ENCODE peak calls at places on chromosome 6, in five cellular contexts. One of them, this sample, is unnamed.

GRCh38 chr6:144809120-144809519 is 524.0 kb downstream of the UTRN start:
- DNase-seq in stimulated activated CD4-positive, alpha-beta T cell treated with anti-CD3 and anti-CD28 coated beads, Interleukin-4, amount 100 ng/mL, for 4 hours: no peak
- DNase-seq in fibroblast of the aortic adventitia: no peak
- DNase-seq in suprapubic skin: no peak
- DNase-seq in effector CD4-positive, alpha-beta T cell: no peak
- DNase-seq in this sample: no peak

GRCh38 chr6:89035252-89036106 is 45.1 kb upstream of the PNRC1 start:
- DNase-seq in stimulated activated CD4-positive, alpha-beta T cell treated with anti-CD3 and anti-CD28 coated beads, Interleukin-4, amount 100 ng/mL, for 4 hours: no peak
- DNase-seq in suprapubic skin: peak; percentile 89
- DNase-seq in fibroblast of the aortic adventitia: peak; percentile 100
- DNase-seq in effector CD4-positive, alpha-beta T cell: no peak
- DNase-seq in this sample: peak; percentile 93

GRCh38 chr6:111683126-111683525 is 77.4 kb upstream of the TRAF3IP2 start:
- DNase-seq in suprapubic skin: no peak
- DNase-seq in effector CD4-positive, alpha-beta T cell: no peak
- DNase-seq in stimulated activated CD4-positive, alpha-beta T cell treated with anti-CD3 and anti-CD28 coated beads, Interleukin-4, amount 100 ng/mL, for 4 hours: no peak
- DNase-seq in fibroblast of the aortic adventitia: peak; percentile 59
- DNase-seq in this sample: no peak

GRCh38 chr6:26322645-26323482 is 42.1 kb upstream of the BTN3A2 start:
- DNase-seq in effector CD4-positive, alpha-beta T cell: peak; percentile 46
- DNase-seq in stimulated activated CD4-positive, alpha-beta T cell treated with anti-CD3 and anti-CD28 coated beads, Interleukin-4, amount 100 ng/mL, for 4 hours: peak; percentile 62
- DNase-seq in suprapubic skin: no peak
- DNase-seq in fibroblast of the aortic adventitia: peak; percentile 97
- DNase-seq in this sample: no peak

GRCh38 chr6:166928644-166929515 is 27.5 kb downstream of the RNASET2 start:
- DNase-seq in stimulated activated CD4-positive, alpha-beta T cell treated with anti-CD3 and anti-CD28 coated beads, Interleukin-4, amount 100 ng/mL, for 4 hours: no peak
- DNase-seq in suprapubic skin: no peak
- DNase-seq in effector CD4-positive, alpha-beta T cell: no peak
- DNase-seq in fibroblast of the aortic adventitia: no peak
- DNase-seq in this sample: no peak

GRCh38 chr6:134029495-134030455 is 22.6 kb downstream of the SLC2A12 start:
- DNase-seq in fibroblast of the aortic adventitia: peak; percentile 36
- DNase-seq in effector CD4-positive, alpha-beta T cell: no peak
- DNase-seq in suprapubic skin: no peak
- DNase-seq in stimulated activated CD4-positive, alpha-beta T cell treated with anti-CD3 and anti-CD28 coated beads, Interleukin-4, amount 100 ng/mL, for 4 hours: no peak
- DNase-seq in this sample: no peak

GRCh38 chr6:116446399-116446798 is 14.8 kb upstream of the CALHM6 start:
- DNase-seq in stimulated activated CD4-positive, alpha-beta T cell treated with anti-CD3 and anti-CD28 coated beads, Interleukin-4, amount 100 ng/mL, for 4 hours: no peak
- DNase-seq in effector CD4-positive, alpha-beta T cell: no peak
- DNase-seq in suprapubic skin: no peak
- DNase-seq in fibroblast of the aortic adventitia: no peak
- DNase-seq in this sample: no peak

GRCh38 chr6:151044465-151045441 is 179.3 kb downstream of the MTHFD1L start:
- DNase-seq in suprapubic skin: no peak
- DNase-seq in stimulated activated CD4-positive, alpha-beta T cell treated with anti-CD3 and anti-CD28 coated beads, Interleukin-4, amount 100 ng/mL, for 4 hours: no peak
- DNase-seq in fibroblast of the aortic adventitia: peak; percentile 90
- DNase-seq in effector CD4-positive, alpha-beta T cell: no peak
- DNase-seq in this sample: peak; percentile 85

GRCh38 chr6:157724960-157725741 is 97.9 kb upstream of the SNX9 start:
- DNase-seq in fibroblast of the aortic adventitia: peak; percentile 49
- DNase-seq in suprapubic skin: no peak
- DNase-seq in effector CD4-positive, alpha-beta T cell: no peak
- DNase-seq in stimulated activated CD4-positive, alpha-beta T cell treated with anti-CD3 and anti-CD28 coated beads, Interleukin-4, amount 100 ng/mL, for 4 hours: no peak
- DNase-seq in this sample: no peak

GRCh38 chr6:31197559-31198305 is 27.2 kb upstream of the POU5F1 start:
- DNase-seq in stimulated activated CD4-positive, alpha-beta T cell treated with anti-CD3 and anti-CD28 coated beads, Interleukin-4, amount 100 ng/mL, for 4 hours: peak; percentile 94
- DNase-seq in suprapubic skin: peak; percentile 97
- DNase-seq in effector CD4-positive, alpha-beta T cell: peak; percentile 93
- DNase-seq in fibroblast of the aortic adventitia: peak; percentile 72
- DNase-seq in this sample: peak; percentile 93

GRCh38 chr6:56040271-56040670 is 164.9 kb upstream of the BMP5 start:
- DNase-seq in fibroblast of the aortic adventitia: peak; percentile 82
- DNase-seq in suprapubic skin: no peak
- DNase-seq in stimulated activated CD4-positive, alpha-beta T cell treated with anti-CD3 and anti-CD28 coated beads, Interleukin-4, amount 100 ng/mL, for 4 hours: no peak
- DNase-seq in effector CD4-positive, alpha-beta T cell: no peak
- DNase-seq in this sample: no peak

GRCh38 chr6:121436966-121437756 is 1.7 kb downstream of the GJA1 start:
- DNase-seq in stimulated activated CD4-positive, alpha-beta T cell treated with anti-CD3 and anti-CD28 coated beads, Interleukin-4, amount 100 ng/mL, for 4 hours: peak; percentile 4
- DNase-seq in suprapubic skin: no peak
- DNase-seq in effector CD4-positive, alpha-beta T cell: no peak
- DNase-seq in fibroblast of the aortic adventitia: peak; percentile 72
- DNase-seq in this sample: no peak

GRCh38 chr6:20839624-20840023 is 305.4 kb downstream of the CDKAL1 start:
- DNase-seq in fibroblast of the aortic adventitia: no peak
- DNase-seq in effector CD4-positive, alpha-beta T cell: no peak
- DNase-seq in suprapubic skin: no peak
- DNase-seq in stimulated activated CD4-positive, alpha-beta T cell treated with anti-CD3 and anti-CD28 coated beads, Interleukin-4, amount 100 ng/mL, for 4 hours: no peak
- DNase-seq in this sample: no peak

GRCh38 chr6:139568956-139569538 is 194.6 kb upstream of the CITED2 start:
- DNase-seq in stimulated activated CD4-positive, alpha-beta T cell treated with anti-CD3 and anti-CD28 coated beads, Interleukin-4, amount 100 ng/mL, for 4 hours: no peak
- DNase-seq in suprapubic skin: no peak
- DNase-seq in effector CD4-positive, alpha-beta T cell: no peak
- DNase-seq in fibroblast of the aortic adventitia: peak; percentile 85
- DNase-seq in this sample: no peak

GRCh38 chr6:101018157-101018556 is 137.0 kb upstream of the ASCC3 start:
- DNase-seq in fibroblast of the aortic adventitia: no peak
- DNase-seq in stimulated activated CD4-positive, alpha-beta T cell treated with anti-CD3 and anti-CD28 coated beads, Interleukin-4, amount 100 ng/mL, for 4 hours: no peak
- DNase-seq in effector CD4-positive, alpha-beta T cell: no peak
- DNase-seq in suprapubic skin: no peak
- DNase-seq in this sample: no peak

GRCh38 chr6:155327326-155328073 is 13.2 kb upstream of the TFB1M start:
- DNase-seq in fibroblast of the aortic adventitia: peak; percentile 88
- DNase-seq in effector CD4-positive, alpha-beta T cell: peak; percentile 61
- DNase-seq in stimulated activated CD4-positive, alpha-beta T cell treated with anti-CD3 and anti-CD28 coated beads, Interleukin-4, amount 100 ng/mL, for 4 hours: peak; percentile 41
- DNase-seq in suprapubic skin: no peak
- DNase-seq in this sample: no peak

GRCh38 chr6:122839477-122839876 is 50.4 kb downstream of the SMPDL3A start:
- DNase-seq in effector CD4-positive, alpha-beta T cell: peak; percentile 20
- DNase-seq in stimulated activated CD4-positive, alpha-beta T cell treated with anti-CD3 and anti-CD28 coated beads, Interleukin-4, amount 100 ng/mL, for 4 hours: peak; percentile 20
- DNase-seq in suprapubic skin: no peak
- DNase-seq in fibroblast of the aortic adventitia: peak; percentile 75
- DNase-seq in this sample: no peak

GRCh38 chr6:85063611-85064010 is 299.2 kb upstream of the TBX18 start:
- DNase-seq in fibroblast of the aortic adventitia: no peak
- DNase-seq in stimulated activated CD4-positive, alpha-beta T cell treated with anti-CD3 and anti-CD28 coated beads, Interleukin-4, amount 100 ng/mL, for 4 hours: no peak
- DNase-seq in suprapubic skin: no peak
- DNase-seq in effector CD4-positive, alpha-beta T cell: no peak
- DNase-seq in this sample: no peak

GRCh38 chr6:51913265-51913664 is 174.1 kb downstream of the PKHD1 start:
- DNase-seq in fibroblast of the aortic adventitia: no peak
- DNase-seq in effector CD4-positive, alpha-beta T cell: no peak
- DNase-seq in suprapubic skin: no peak
- DNase-seq in stimulated activated CD4-positive, alpha-beta T cell treated with anti-CD3 and anti-CD28 coated beads, Interleukin-4, amount 100 ng/mL, for 4 hours: no peak
- DNase-seq in this sample: no peak

GRCh38 chr6:164105705-164106104 is 691.2 kb downstream of the QKI start:
- DNase-seq in fibroblast of the aortic adventitia: no peak
- DNase-seq in effector CD4-positive, alpha-beta T cell: no peak
- DNase-seq in stimulated activated CD4-positive, alpha-beta T cell treated with anti-CD3 and anti-CD28 coated beads, Interleukin-4, amount 100 ng/mL, for 4 hours: no peak
- DNase-seq in suprapubic skin: no peak
- DNase-seq in this sample: no peak

GRCh38 chr6:83868639-83869038 is 9.2 kb downstream of the CYB5R4 start:
- DNase-seq in stimulated activated CD4-positive, alpha-beta T cell treated with anti-CD3 and anti-CD28 coated beads, Interleukin-4, amount 100 ng/mL, for 4 hours: no peak
- DNase-seq in fibroblast of the aortic adventitia: peak; percentile 69
- DNase-seq in suprapubic skin: no peak
- DNase-seq in effector CD4-positive, alpha-beta T cell: no peak
- DNase-seq in this sample: no peak

GRCh38 chr6:134303903-134304302 is 14.0 kb downstream of the SGK1 start:
- DNase-seq in stimulated activated CD4-positive, alpha-beta T cell treated with anti-CD3 and anti-CD28 coated beads, Interleukin-4, amount 100 ng/mL, for 4 hours: no peak
- DNase-seq in effector CD4-positive, alpha-beta T cell: no peak
- DNase-seq in fibroblast of the aortic adventitia: peak; percentile 52
- DNase-seq in suprapubic skin: no peak
- DNase-seq in this sample: no peak

GRCh38 chr6:68443704-68444103 is 191.4 kb upstream of the ADGRB3 start:
- DNase-seq in stimulated activated CD4-positive, alpha-beta T cell treated with anti-CD3 and anti-CD28 coated beads, Interleukin-4, amount 100 ng/mL, for 4 hours: no peak
- DNase-seq in fibroblast of the aortic adventitia: no peak
- DNase-seq in effector CD4-positive, alpha-beta T cell: no peak
- DNase-seq in suprapubic skin: no peak
- DNase-seq in this sample: no peak

GRCh38 chr6:7129784-7130569 is 22.2 kb downstream of the RREB1 start:
- DNase-seq in effector CD4-positive, alpha-beta T cell: no peak
- DNase-seq in stimulated activated CD4-positive, alpha-beta T cell treated with anti-CD3 and anti-CD28 coated beads, Interleukin-4, amount 100 ng/mL, for 4 hours: no peak
- DNase-seq in suprapubic skin: no peak
- DNase-seq in fibroblast of the aortic adventitia: peak; percentile 44
- DNase-seq in this sample: no peak

GRCh38 chr6:161414180-161414579 is 140.3 kb upstream of the AGPAT4 start:
- DNase-seq in suprapubic skin: no peak
- DNase-seq in fibroblast of the aortic adventitia: no peak
- DNase-seq in stimulated activated CD4-positive, alpha-beta T cell treated with anti-CD3 and anti-CD28 coated beads, Interleukin-4, amount 100 ng/mL, for 4 hours: no peak
- DNase-seq in effector CD4-positive, alpha-beta T cell: no peak
- DNase-seq in this sample: no peak

GRCh38 chr6:156857573-156857972 is 80.4 kb downstream of the ARID1B start:
- DNase-seq in effector CD4-positive, alpha-beta T cell: no peak
- DNase-seq in stimulated activated CD4-positive, alpha-beta T cell treated with anti-CD3 and anti-CD28 coated beads, Interleukin-4, amount 100 ng/mL, for 4 hours: no peak
- DNase-seq in fibroblast of the aortic adventitia: peak; percentile 32
- DNase-seq in suprapubic skin: no peak
- DNase-seq in this sample: no peak

GRCh38 chr6:157481865-157482249 is 100.9 kb downstream of the ZDHHC14 start:
- DNase-seq in suprapubic skin: no peak
- DNase-seq in stimulated activated CD4-positive, alpha-beta T cell treated with anti-CD3 and anti-CD28 coated beads, Interleukin-4, amount 100 ng/mL, for 4 hours: no peak
- DNase-seq in effector CD4-positive, alpha-beta T cell: no peak
- DNase-seq in fibroblast of the aortic adventitia: no peak
- DNase-seq in this sample: no peak

GRCh38 chr6:128882991-128883571 is at the start of gene LAMA2:
- DNase-seq in suprapubic skin: peak; percentile 91
- DNase-seq in stimulated activated CD4-positive, alpha-beta T cell treated with anti-CD3 and anti-CD28 coated beads, Interleukin-4, amount 100 ng/mL, for 4 hours: no peak
- DNase-seq in effector CD4-positive, alpha-beta T cell: no peak
- DNase-seq in fibroblast of the aortic adventitia: peak; percentile 78
- DNase-seq in this sample: peak; percentile 94

GRCh38 chr6:6384520-6384919 is 64.1 kb upstream of the F13A1 start:
- DNase-seq in suprapubic skin: no peak
- DNase-seq in effector CD4-positive, alpha-beta T cell: no peak
- DNase-seq in stimulated activated CD4-positive, alpha-beta T cell treated with anti-CD3 and anti-CD28 coated beads, Interleukin-4, amount 100 ng/mL, for 4 hours: no peak
- DNase-seq in fibroblast of the aortic adventitia: no peak
- DNase-seq in this sample: no peak

GRCh38 chr6:36827261-36828079 is 11.8 kb downstream of the CPNE5 start:
- DNase-seq in suprapubic skin: no peak
- DNase-seq in fibroblast of the aortic adventitia: peak; percentile 82
- DNase-seq in stimulated activated CD4-positive, alpha-beta T cell treated with anti-CD3 and anti-CD28 coated beads, Interleukin-4, amount 100 ng/mL, for 4 hours: peak; percentile 21
- DNase-seq in effector CD4-positive, alpha-beta T cell: no peak
- DNase-seq in this sample: no peak

GRCh38 chr6:6788394-6789020 is 200.0 kb downstream of the LY86 start:
- DNase-seq in effector CD4-positive, alpha-beta T cell: no peak
- DNase-seq in stimulated activated CD4-positive, alpha-beta T cell treated with anti-CD3 and anti-CD28 coated beads, Interleukin-4, amount 100 ng/mL, for 4 hours: no peak
- DNase-seq in fibroblast of the aortic adventitia: no peak
- DNase-seq in suprapubic skin: no peak
- DNase-seq in this sample: no peak

GRCh38 chr6:35677456-35677855 is 11.3 kb downstream of the FKBP5 start:
- DNase-seq in stimulated activated CD4-positive, alpha-beta T cell treated with anti-CD3 and anti-CD28 coated beads, Interleukin-4, amount 100 ng/mL, for 4 hours: no peak
- DNase-seq in suprapubic skin: no peak
- DNase-seq in fibroblast of the aortic adventitia: no peak
- DNase-seq in effector CD4-positive, alpha-beta T cell: no peak
- DNase-seq in this sample: no peak

This sample was measured in coronary artery.